ENCODE peak calls at places on chromosomes 5 and 9, in eight cellular contexts. One of them, this sample, is unnamed.

GRCh38 chr5:83789376-83789775 is 68.7 kb upstream of the HAPLN1 start:
- DNase-seq in amniotic stem cell: no peak
- DNase-seq in stimulated activated CD8-positive, alpha-beta memory T cell treated with anti-CD3 and anti-CD28 coated beads, Interleukin-2, amount 100 ng/mL, for 48 hours: no peak
- DNase-seq in neural progenitor cell: no peak
- DNase-seq in cardiac fibroblast: no peak
- DNase-seq in A549: no peak
- DNase-seq in Panc1: no peak
- DNase-seq in posterior cingulate gyrus: no peak
- DNase-seq in this sample: no peak

GRCh38 chr5:84227221-84227620 is 157.5 kb downstream of the EDIL3 start:
- DNase-seq in amniotic stem cell: no peak
- DNase-seq in cardiac fibroblast: no peak
- DNase-seq in Panc1: no peak
- DNase-seq in neural progenitor cell: no peak
- DNase-seq in A549: no peak
- DNase-seq in stimulated activated CD8-positive, alpha-beta memory T cell treated with anti-CD3 and anti-CD28 coated beads, Interleukin-2, amount 100 ng/mL, for 48 hours: no peak
- DNase-seq in posterior cingulate gyrus: no peak
- DNase-seq in this sample: no peak

GRCh38 chr9:37529111-37529510 is 43.4 kb downstream of the POLR1E start:
- DNase-seq in cardiac fibroblast: no peak
- DNase-seq in stimulated activated CD8-positive, alpha-beta memory T cell treated with anti-CD3 and anti-CD28 coated beads, Interleukin-2, amount 100 ng/mL, for 48 hours: peak
- DNase-seq in Panc1: no peak
- DNase-seq in amniotic stem cell: no peak
- DNase-seq in neural progenitor cell: no peak
- DNase-seq in posterior cingulate gyrus: peak
- DNase-seq in A549: no peak
- DNase-seq in this sample: peak

GRCh38 chr9:16132513-16132912 is 579.7 kb downstream of the CCDC171 start:
- DNase-seq in neural progenitor cell: no peak
- DNase-seq in A549: no peak
- DNase-seq in amniotic stem cell: no peak
- DNase-seq in Panc1: no peak
- DNase-seq in posterior cingulate gyrus: no peak
- DNase-seq in stimulated activated CD8-positive, alpha-beta memory T cell treated with anti-CD3 and anti-CD28 coated beads, Interleukin-2, amount 100 ng/mL, for 48 hours: no peak
- DNase-seq in cardiac fibroblast: peak
- DNase-seq in this sample: no peak

GRCh38 chr5:151534345-151534744 is 56.8 kb downstream of the FAT2 start:
- DNase-seq in neural progenitor cell: no peak
- DNase-seq in amniotic stem cell: no peak
- DNase-seq in posterior cingulate gyrus: no peak
- DNase-seq in Panc1: no peak
- DNase-seq in cardiac fibroblast: no peak
- DNase-seq in stimulated activated CD8-positive, alpha-beta memory T cell treated with anti-CD3 and anti-CD28 coated beads, Interleukin-2, amount 100 ng/mL, for 48 hours: no peak
- DNase-seq in A549: no peak
- DNase-seq in this sample: no peak

GRCh38 chr9:89448821-89449220 is 49.1 kb downstream of the SEMA4D start:
- DNase-seq in A549: no peak
- DNase-seq in neural progenitor cell: no peak
- DNase-seq in stimulated activated CD8-positive, alpha-beta memory T cell treated with anti-CD3 and anti-CD28 coated beads, Interleukin-2, amount 100 ng/mL, for 48 hours: no peak
- DNase-seq in Panc1: no peak
- DNase-seq in amniotic stem cell: no peak
- DNase-seq in cardiac fibroblast: no peak
- DNase-seq in posterior cingulate gyrus: no peak
- DNase-seq in this sample: no peak

GRCh38 chr5:153831976-153832375 is 206.7 kb downstream of the FAM114A2 start:
- DNase-seq in posterior cingulate gyrus: no peak
- DNase-seq in Panc1: no peak
- DNase-seq in A549: peak
- DNase-seq in neural progenitor cell: peak
- DNase-seq in cardiac fibroblast: peak
- DNase-seq in amniotic stem cell: no peak
- DNase-seq in stimulated activated CD8-positive, alpha-beta memory T cell treated with anti-CD3 and anti-CD28 coated beads, Interleukin-2, amount 100 ng/mL, for 48 hours: no peak
- DNase-seq in this sample: no peak

GRCh38 chr9:94734054-94734754 is 7.7 kb downstream of the AOPEP start:
- DNase-seq in stimulated activated CD8-positive, alpha-beta memory T cell treated with anti-CD3 and anti-CD28 coated beads, Interleukin-2, amount 100 ng/mL, for 48 hours: no peak
- DNase-seq in Panc1: no peak
- DNase-seq in neural progenitor cell: no peak
- DNase-seq in A549: no peak
- DNase-seq in amniotic stem cell: no peak
- DNase-seq in posterior cingulate gyrus: no peak
- DNase-seq in cardiac fibroblast: peak
- DNase-seq in this sample: no peak

GRCh38 chr5:159759791-159760300 is 156.4 kb upstream of the ADRA1B start:
- DNase-seq in cardiac fibroblast: no peak
- DNase-seq in stimulated activated CD8-positive, alpha-beta memory T cell treated with anti-CD3 and anti-CD28 coated beads, Interleukin-2, amount 100 ng/mL, for 48 hours: no peak
- DNase-seq in Panc1: no peak
- DNase-seq in A549: no peak
- DNase-seq in neural progenitor cell: no peak
- DNase-seq in posterior cingulate gyrus: no peak
- DNase-seq in amniotic stem cell: no peak
- DNase-seq in this sample: no peak

GRCh38 chr9:16626577-16627130 is 243.8 kb downstream of the BNC2 start:
- DNase-seq in A549: peak
- DNase-seq in Panc1: peak
- DNase-seq in stimulated activated CD8-positive, alpha-beta memory T cell treated with anti-CD3 and anti-CD28 coated beads, Interleukin-2, amount 100 ng/mL, for 48 hours: no peak
- DNase-seq in amniotic stem cell: peak
- DNase-seq in posterior cingulate gyrus: no peak
- DNase-seq in cardiac fibroblast: peak
- DNase-seq in neural progenitor cell: peak
- DNase-seq in this sample: no peak

GRCh38 chr5:53463909-53464621 is 16.4 kb upstream of the FST start:
- DNase-seq in cardiac fibroblast: no peak
- DNase-seq in Panc1: no peak
- DNase-seq in amniotic stem cell: no peak
- DNase-seq in A549: no peak
- DNase-seq in neural progenitor cell: no peak
- DNase-seq in stimulated activated CD8-positive, alpha-beta memory T cell treated with anti-CD3 and anti-CD28 coated beads, Interleukin-2, amount 100 ng/mL, for 48 hours: no peak
- DNase-seq in posterior cingulate gyrus: no peak
- DNase-seq in this sample: no peak

GRCh38 chr5:113331201-113331551 is 103.6 kb downstream of the TSSK1B start:
- DNase-seq in amniotic stem cell: no peak
- DNase-seq in cardiac fibroblast: peak
- DNase-seq in A549: no peak
- DNase-seq in Panc1: no peak
- DNase-seq in posterior cingulate gyrus: no peak
- DNase-seq in neural progenitor cell: no peak
- DNase-seq in stimulated activated CD8-positive, alpha-beta memory T cell treated with anti-CD3 and anti-CD28 coated beads, Interleukin-2, amount 100 ng/mL, for 48 hours: no peak
- DNase-seq in this sample: no peak

GRCh38 chr5:113771483-113771882 is 258.0 kb downstream of the YTHDC2 start:
- DNase-seq in A549: no peak
- DNase-seq in cardiac fibroblast: no peak
- DNase-seq in Panc1: no peak
- DNase-seq in amniotic stem cell: no peak
- DNase-seq in neural progenitor cell: no peak
- DNase-seq in stimulated activated CD8-positive, alpha-beta memory T cell treated with anti-CD3 and anti-CD28 coated beads, Interleukin-2, amount 100 ng/mL, for 48 hours: no peak
- DNase-seq in posterior cingulate gyrus: no peak
- DNase-seq in this sample: no peak

GRCh38 chr5:2255915-2256645 is 373.4 kb upstream of the IRX4 start:
- DNase-seq in Panc1: no peak
- DNase-seq in neural progenitor cell: no peak
- DNase-seq in stimulated activated CD8-positive, alpha-beta memory T cell treated with anti-CD3 and anti-CD28 coated beads, Interleukin-2, amount 100 ng/mL, for 48 hours: no peak
- DNase-seq in A549: no peak
- DNase-seq in cardiac fibroblast: no peak
- DNase-seq in posterior cingulate gyrus: no peak
- DNase-seq in amniotic stem cell: no peak
- DNase-seq in this sample: no peak

GRCh38 chr5:115702025-115702424 is 76.2 kb upstream of the TMED7 start:
- DNase-seq in amniotic stem cell: no peak
- DNase-seq in Panc1: no peak
- DNase-seq in A549: no peak
- DNase-seq in posterior cingulate gyrus: no peak
- DNase-seq in cardiac fibroblast: no peak
- DNase-seq in neural progenitor cell: no peak
- DNase-seq in stimulated activated CD8-positive, alpha-beta memory T cell treated with anti-CD3 and anti-CD28 coated beads, Interleukin-2, amount 100 ng/mL, for 48 hours: no peak
- DNase-seq in this sample: no peak

GRCh38 chr5:62594364-62594984 is 15.9 kb downstream of the LRRC70 start:
- DNase-seq in neural progenitor cell: no peak
- DNase-seq in Panc1: no peak
- DNase-seq in amniotic stem cell: no peak
- DNase-seq in posterior cingulate gyrus: no peak
- DNase-seq in cardiac fibroblast: no peak
- DNase-seq in stimulated activated CD8-positive, alpha-beta memory T cell treated with anti-CD3 and anti-CD28 coated beads, Interleukin-2, amount 100 ng/mL, for 48 hours: no peak
- DNase-seq in A549: no peak
- DNase-seq in this sample: no peak

GRCh38 chr5:145903862-145904261 is 31.0 kb upstream of the GRXCR2 start:
- DNase-seq in stimulated activated CD8-positive, alpha-beta memory T cell treated with anti-CD3 and anti-CD28 coated beads, Interleukin-2, amount 100 ng/mL, for 48 hours: no peak
- DNase-seq in neural progenitor cell: no peak
- DNase-seq in A549: no peak
- DNase-seq in amniotic stem cell: no peak
- DNase-seq in posterior cingulate gyrus: no peak
- DNase-seq in cardiac fibroblast: peak
- DNase-seq in Panc1: no peak
- DNase-seq in this sample: no peak

GRCh38 chr9:97373311-97373710 is 38.6 kb upstream of the TDRD7 start:
- DNase-seq in cardiac fibroblast: no peak
- DNase-seq in posterior cingulate gyrus: no peak
- DNase-seq in A549: no peak
- DNase-seq in Panc1: no peak
- DNase-seq in neural progenitor cell: no peak
- DNase-seq in stimulated activated CD8-positive, alpha-beta memory T cell treated with anti-CD3 and anti-CD28 coated beads, Interleukin-2, amount 100 ng/mL, for 48 hours: no peak
- DNase-seq in amniotic stem cell: no peak
- DNase-seq in this sample: no peak

GRCh38 chr9:72127753-72128152 is 21.5 kb upstream of the GDA start:
- DNase-seq in cardiac fibroblast: no peak
- DNase-seq in neural progenitor cell: no peak
- DNase-seq in posterior cingulate gyrus: no peak
- DNase-seq in Panc1: no peak
- DNase-seq in amniotic stem cell: no peak
- DNase-seq in A549: no peak
- DNase-seq in stimulated activated CD8-positive, alpha-beta memory T cell treated with anti-CD3 and anti-CD28 coated beads, Interleukin-2, amount 100 ng/mL, for 48 hours: no peak
- DNase-seq in this sample: no peak

GRCh38 chr9:115198018-115198417 is 80.1 kb upstream of the TNC start:
- DNase-seq in A549: no peak
- DNase-seq in stimulated activated CD8-positive, alpha-beta memory T cell treated with anti-CD3 and anti-CD28 coated beads, Interleukin-2, amount 100 ng/mL, for 48 hours: no peak
- DNase-seq in cardiac fibroblast: no peak
- DNase-seq in Panc1: no peak
- DNase-seq in amniotic stem cell: peak
- DNase-seq in posterior cingulate gyrus: no peak
- DNase-seq in neural progenitor cell: peak
- DNase-seq in this sample: no peak

GRCh38 chr5:112957970-112958773 is 18.4 kb upstream of the DCP2 start:
- DNase-seq in neural progenitor cell: no peak
- DNase-seq in Panc1: peak
- DNase-seq in A549: peak
- DNase-seq in cardiac fibroblast: peak
- DNase-seq in posterior cingulate gyrus: peak
- DNase-seq in stimulated activated CD8-positive, alpha-beta memory T cell treated with anti-CD3 and anti-CD28 coated beads, Interleukin-2, amount 100 ng/mL, for 48 hours: no peak
- DNase-seq in amniotic stem cell: peak
- DNase-seq in this sample: no peak

GRCh38 chr5:72937517-72938061 is 18.3 kb upstream of the FCHO2 start:
- DNase-seq in amniotic stem cell: no peak
- DNase-seq in cardiac fibroblast: no peak
- DNase-seq in stimulated activated CD8-positive, alpha-beta memory T cell treated with anti-CD3 and anti-CD28 coated beads, Interleukin-2, amount 100 ng/mL, for 48 hours: no peak
- DNase-seq in posterior cingulate gyrus: no peak
- DNase-seq in A549: no peak
- DNase-seq in neural progenitor cell: no peak
- DNase-seq in Panc1: no peak
- DNase-seq in this sample: no peak

GRCh38 chr5:156021866-156022265 is 305.1 kb upstream of the SGCD start:
- DNase-seq in stimulated activated CD8-positive, alpha-beta memory T cell treated with anti-CD3 and anti-CD28 coated beads, Interleukin-2, amount 100 ng/mL, for 48 hours: no peak
- DNase-seq in cardiac fibroblast: no peak
- DNase-seq in amniotic stem cell: no peak
- DNase-seq in posterior cingulate gyrus: no peak
- DNase-seq in Panc1: no peak
- DNase-seq in neural progenitor cell: no peak
- DNase-seq in A549: no peak
- DNase-seq in this sample: no peak

GRCh38 chr5:22372376-22372775 is 480.8 kb downstream of the CDH12 start:
- DNase-seq in cardiac fibroblast: no peak
- DNase-seq in amniotic stem cell: no peak
- DNase-seq in posterior cingulate gyrus: peak
- DNase-seq in neural progenitor cell: no peak
- DNase-seq in Panc1: no peak
- DNase-seq in A549: no peak
- DNase-seq in stimulated activated CD8-positive, alpha-beta memory T cell treated with anti-CD3 and anti-CD28 coated beads, Interleukin-2, amount 100 ng/mL, for 48 hours: no peak
- DNase-seq in this sample: no peak

GRCh38 chr9:121302341-121302740 is 34.4 kb downstream of the GSN start:
- DNase-seq in A549: no peak
- DNase-seq in neural progenitor cell: no peak
- DNase-seq in posterior cingulate gyrus: no peak
- DNase-seq in cardiac fibroblast: no peak
- DNase-seq in Panc1: no peak
- DNase-seq in amniotic stem cell: no peak
- DNase-seq in stimulated activated CD8-positive, alpha-beta memory T cell treated with anti-CD3 and anti-CD28 coated beads, Interleukin-2, amount 100 ng/mL, for 48 hours: no peak
- DNase-seq in this sample: no peak

GRCh38 chr5:151155777-151156731 is 1.5 kb downstream of the ANXA6 start:
- DNase-seq in cardiac fibroblast: peak
- DNase-seq in A549: no peak
- DNase-seq in amniotic stem cell: peak
- DNase-seq in posterior cingulate gyrus: no peak
- DNase-seq in stimulated activated CD8-positive, alpha-beta memory T cell treated with anti-CD3 and anti-CD28 coated beads, Interleukin-2, amount 100 ng/mL, for 48 hours: no peak
- DNase-seq in Panc1: no peak
- DNase-seq in neural progenitor cell: peak
- DNase-seq in this sample: no peak

GRCh38 chr9:123382659-123383511 is 26.9 kb downstream of the CRB2 start:
- DNase-seq in stimulated activated CD8-positive, alpha-beta memory T cell treated with anti-CD3 and anti-CD28 coated beads, Interleukin-2, amount 100 ng/mL, for 48 hours: no peak
- DNase-seq in cardiac fibroblast: no peak
- DNase-seq in posterior cingulate gyrus: no peak
- DNase-seq in A549: no peak
- DNase-seq in neural progenitor cell: no peak
- DNase-seq in Panc1: no peak
- DNase-seq in amniotic stem cell: no peak
- DNase-seq in this sample: no peak

GRCh38 chr5:123559434-123559775 is 47.4 kb downstream of the CSNK1G3 start:
- DNase-seq in Panc1: no peak
- DNase-seq in amniotic stem cell: no peak
- DNase-seq in cardiac fibroblast: no peak
- DNase-seq in stimulated activated CD8-positive, alpha-beta memory T cell treated with anti-CD3 and anti-CD28 coated beads, Interleukin-2, amount 100 ng/mL, for 48 hours: no peak
- DNase-seq in neural progenitor cell: no peak
- DNase-seq in A549: no peak
- DNase-seq in posterior cingulate gyrus: no peak
- DNase-seq in this sample: no peak

GRCh38 chr5:180135128-180135955 is 63.8 kb upstream of the RNF130 start:
- DNase-seq in amniotic stem cell: no peak
- DNase-seq in A549: no peak
- DNase-seq in neural progenitor cell: no peak
- DNase-seq in Panc1: no peak
- DNase-seq in cardiac fibroblast: peak
- DNase-seq in stimulated activated CD8-positive, alpha-beta memory T cell treated with anti-CD3 and anti-CD28 coated beads, Interleukin-2, amount 100 ng/mL, for 48 hours: peak
- DNase-seq in posterior cingulate gyrus: no peak
- DNase-seq in this sample: peak

GRCh38 chr9:108838017-108838416 is 17.8 kb downstream of the ACTL7B start:
- DNase-seq in stimulated activated CD8-positive, alpha-beta memory T cell treated with anti-CD3 and anti-CD28 coated beads, Interleukin-2, amount 100 ng/mL, for 48 hours: no peak
- DNase-seq in A549: no peak
- DNase-seq in Panc1: no peak
- DNase-seq in neural progenitor cell: no peak
- DNase-seq in posterior cingulate gyrus: no peak
- DNase-seq in cardiac fibroblast: peak
- DNase-seq in amniotic stem cell: no peak
- DNase-seq in this sample: no peak

GRCh38 chr9:127022913-127023665 is 99.3 kb downstream of the ANGPTL2 start:
- DNase-seq in neural progenitor cell: no peak
- DNase-seq in stimulated activated CD8-positive, alpha-beta memory T cell treated with anti-CD3 and anti-CD28 coated beads, Interleukin-2, amount 100 ng/mL, for 48 hours: no peak
- DNase-seq in cardiac fibroblast: no peak
- DNase-seq in posterior cingulate gyrus: no peak
- DNase-seq in A549: no peak
- DNase-seq in Panc1: no peak
- DNase-seq in amniotic stem cell: no peak
- DNase-seq in this sample: no peak

GRCh38 chr5:10735569-10736255 is 25.3 kb downstream of the DAP start:
- DNase-seq in posterior cingulate gyrus: no peak
- DNase-seq in Panc1: no peak
- DNase-seq in A549: no peak
- DNase-seq in amniotic stem cell: no peak
- DNase-seq in stimulated activated CD8-positive, alpha-beta memory T cell treated with anti-CD3 and anti-CD28 coated beads, Interleukin-2, amount 100 ng/mL, for 48 hours: no peak
- DNase-seq in neural progenitor cell: no peak
- DNase-seq in cardiac fibroblast: no peak
- DNase-seq in this sample: no peak